ENCODE peak calls at places on chromosomes 3 and 15, in five cellular contexts. One of them, this sample, is unnamed.
A peak's percentile ranks its signal among the peaks of the same experiment; 100 is the strongest.

GRCh38 chr15:77021803-77022381 is 27.0 kb downstream of the PSTPIP1 start:
- DNase-seq in OCI-LY7: no peak
- DNase-seq in cardiac fibroblast: peak; percentile 75
- DNase-seq in CD4-positive, CD25-positive, alpha-beta regulatory T cell: no peak
- DNase-seq in CD8-positive, alpha-beta T cell: peak; percentile 41
- DNase-seq in this sample: peak; percentile 54

GRCh38 chr3:70245746-70246525 is 66.5 kb downstream of the MDFIC2 start:
- DNase-seq in OCI-LY7: no peak
- DNase-seq in cardiac fibroblast: no peak
- DNase-seq in CD4-positive, CD25-positive, alpha-beta regulatory T cell: no peak
- DNase-seq in CD8-positive, alpha-beta T cell: no peak
- DNase-seq in this sample: no peak

GRCh38 chr3:194804796-194805195 is 119.1 kb downstream of the FAM43A start:
- DNase-seq in OCI-LY7: no peak
- DNase-seq in cardiac fibroblast: no peak
- DNase-seq in CD4-positive, CD25-positive, alpha-beta regulatory T cell: no peak
- DNase-seq in CD8-positive, alpha-beta T cell: no peak
- DNase-seq in this sample: no peak

GRCh38 chr15:65722191-65722590 is 69.9 kb downstream of the DENND4A start:
- DNase-seq in OCI-LY7: no peak
- DNase-seq in cardiac fibroblast: no peak
- DNase-seq in CD4-positive, CD25-positive, alpha-beta regulatory T cell: no peak
- DNase-seq in CD8-positive, alpha-beta T cell: no peak
- DNase-seq in this sample: no peak

GRCh38 chr15:79539426-79539825 is 107.3 kb downstream of the MINAR1 start:
- DNase-seq in OCI-LY7: no peak
- DNase-seq in cardiac fibroblast: peak; percentile 4
- DNase-seq in CD4-positive, CD25-positive, alpha-beta regulatory T cell: no peak
- DNase-seq in CD8-positive, alpha-beta T cell: no peak
- DNase-seq in this sample: no peak

GRCh38 chr3:42190701-42191442 is 75.1 kb downstream of the CCK start:
- DNase-seq in OCI-LY7: peak; percentile 84
- DNase-seq in cardiac fibroblast: peak; percentile 77
- DNase-seq in CD4-positive, CD25-positive, alpha-beta regulatory T cell: peak; percentile 60
- DNase-seq in CD8-positive, alpha-beta T cell: peak; percentile 72
- DNase-seq in this sample: peak; percentile 56

GRCh38 chr3:182366746-182367145 is 426.6 kb upstream of the ATP11B start:
- DNase-seq in OCI-LY7: no peak
- DNase-seq in cardiac fibroblast: no peak
- DNase-seq in CD4-positive, CD25-positive, alpha-beta regulatory T cell: no peak
- DNase-seq in CD8-positive, alpha-beta T cell: no peak
- DNase-seq in this sample: no peak

GRCh38 chr15:57090460-57090859 is 172.0 kb downstream of the TCF12 start:
- DNase-seq in OCI-LY7: no peak
- DNase-seq in cardiac fibroblast: no peak
- DNase-seq in CD4-positive, CD25-positive, alpha-beta regulatory T cell: no peak
- DNase-seq in CD8-positive, alpha-beta T cell: no peak
- DNase-seq in this sample: no peak

GRCh38 chr3:100454684-100455083 is 37.7 kb upstream of the TMEM45A start:
- DNase-seq in OCI-LY7: no peak
- DNase-seq in cardiac fibroblast: no peak
- DNase-seq in CD4-positive, CD25-positive, alpha-beta regulatory T cell: no peak
- DNase-seq in CD8-positive, alpha-beta T cell: no peak
- DNase-seq in this sample: no peak

GRCh38 chr15:86855962-86856361 is 776.3 kb downstream of the AGBL1 start:
- DNase-seq in OCI-LY7: no peak
- DNase-seq in cardiac fibroblast: no peak
- DNase-seq in CD4-positive, CD25-positive, alpha-beta regulatory T cell: no peak
- DNase-seq in CD8-positive, alpha-beta T cell: no peak
- DNase-seq in this sample: no peak

GRCh38 chr15:69972436-69972835 is 125.3 kb downstream of the TLE3 start:
- DNase-seq in OCI-LY7: no peak
- DNase-seq in cardiac fibroblast: no peak
- DNase-seq in CD4-positive, CD25-positive, alpha-beta regulatory T cell: no peak
- DNase-seq in CD8-positive, alpha-beta T cell: no peak
- DNase-seq in this sample: no peak

GRCh38 chr3:175951047-175951694 is 1092.0 kb downstream of the NAALADL2 start:
- DNase-seq in OCI-LY7: no peak
- DNase-seq in cardiac fibroblast: peak; percentile 18
- DNase-seq in CD4-positive, CD25-positive, alpha-beta regulatory T cell: no peak
- DNase-seq in CD8-positive, alpha-beta T cell: no peak
- DNase-seq in this sample: no peak

GRCh38 chr15:88650556-88650955 is 11.7 kb downstream of the ISG20 start:
- DNase-seq in OCI-LY7: no peak
- DNase-seq in cardiac fibroblast: no peak
- DNase-seq in CD4-positive, CD25-positive, alpha-beta regulatory T cell: no peak
- DNase-seq in CD8-positive, alpha-beta T cell: peak; percentile 9
- DNase-seq in this sample: no peak

GRCh38 chr3:143433787-143434378 is 314.3 kb downstream of the CHST2 start:
- DNase-seq in OCI-LY7: peak; percentile 15
- DNase-seq in cardiac fibroblast: peak; percentile 46
- DNase-seq in CD4-positive, CD25-positive, alpha-beta regulatory T cell: no peak
- DNase-seq in CD8-positive, alpha-beta T cell: no peak
- DNase-seq in this sample: no peak

GRCh38 chr3:195595778-195596531 is 12.2 kb upstream of the APOD start:
- DNase-seq in OCI-LY7: no peak
- DNase-seq in cardiac fibroblast: no peak
- DNase-seq in CD4-positive, CD25-positive, alpha-beta regulatory T cell: no peak
- DNase-seq in CD8-positive, alpha-beta T cell: no peak
- DNase-seq in this sample: no peak

GRCh38 chr3:120634539-120634938 is 38.4 kb downstream of the NDUFB4 start:
- DNase-seq in OCI-LY7: no peak
- DNase-seq in cardiac fibroblast: no peak
- DNase-seq in CD4-positive, CD25-positive, alpha-beta regulatory T cell: no peak
- DNase-seq in CD8-positive, alpha-beta T cell: no peak
- DNase-seq in this sample: no peak

DNA sequence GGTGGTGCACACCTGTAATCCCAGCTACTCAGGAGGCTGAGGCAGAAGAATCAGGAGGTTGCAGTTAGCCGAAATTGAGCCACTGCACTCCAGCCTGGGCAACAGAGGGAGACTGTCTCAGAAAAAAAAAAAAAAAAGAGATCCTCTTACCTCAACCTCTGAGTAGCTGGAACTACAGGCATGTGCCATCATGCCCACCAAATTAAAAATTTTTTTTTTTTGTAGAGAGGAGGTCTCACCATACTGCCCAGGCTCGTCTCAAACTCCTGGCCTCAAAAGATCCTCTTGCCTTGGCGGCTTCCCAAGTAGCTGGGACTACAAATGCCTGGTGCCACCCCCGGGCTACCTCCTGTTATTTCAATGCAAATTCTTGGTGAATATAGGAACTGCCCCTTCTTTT is 1.5 kb downstream of the UMPS start:
- DNase-seq in OCI-LY7: no peak
- DNase-seq in cardiac fibroblast: no peak
- DNase-seq in CD4-positive, CD25-positive, alpha-beta regulatory T cell: no peak
- DNase-seq in CD8-positive, alpha-beta T cell: no peak
- DNase-seq in this sample: no peak
- H3K4me3 ChIP-seq in OCI-LY7: peak overlapping the region; percentile 90
- H3K4me3 ChIP-seq in cardiac fibroblast: no peak overlapping the region
- H3K4me3 ChIP-seq in CD4-positive, CD25-positive, alpha-beta regulatory T cell: no peak overlapping the region
- H3K4me3 ChIP-seq in CD8-positive, alpha-beta T cell: no peak overlapping the region
- H3K4me3 ChIP-seq in this sample: peak overlapping the region; percentile 83

DNA sequence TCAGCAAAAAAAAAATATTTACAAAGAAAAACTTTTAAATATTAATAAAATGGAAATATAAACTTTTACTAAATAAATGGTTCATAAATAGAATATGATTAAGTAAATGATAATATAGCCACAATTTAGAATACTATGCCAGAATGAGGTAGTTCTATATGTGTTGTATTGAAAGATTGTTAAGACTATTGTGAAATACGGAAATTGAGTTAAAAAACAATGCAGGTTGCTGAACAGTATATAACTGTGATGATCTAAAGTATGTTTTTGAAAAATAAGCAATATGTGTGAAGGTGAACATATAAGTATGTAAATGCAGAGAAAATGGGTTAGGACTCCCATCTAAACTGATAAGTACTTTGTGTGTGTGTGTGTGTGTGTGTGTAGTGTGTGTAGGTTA is 1.2 kb downstream of the ZNF35 start:
- DNase-seq in OCI-LY7: no peak
- DNase-seq in cardiac fibroblast: no peak
- DNase-seq in CD4-positive, CD25-positive, alpha-beta regulatory T cell: no peak
- DNase-seq in CD8-positive, alpha-beta T cell: no peak
- DNase-seq in this sample: no peak
- H3K4me3 ChIP-seq in OCI-LY7: no peak overlapping the region
- H3K4me3 ChIP-seq in cardiac fibroblast: peak overlapping the region; percentile 88
- H3K4me3 ChIP-seq in CD4-positive, CD25-positive, alpha-beta regulatory T cell: no peak overlapping the region
- H3K4me3 ChIP-seq in CD8-positive, alpha-beta T cell: no peak overlapping the region
- H3K4me3 ChIP-seq in this sample: no peak overlapping the region

GRCh38 chr3:111045564-111045963 is 26.1 kb upstream of the NECTIN3 start:
- DNase-seq in OCI-LY7: no peak
- DNase-seq in cardiac fibroblast: peak; percentile 43
- DNase-seq in CD4-positive, CD25-positive, alpha-beta regulatory T cell: no peak
- DNase-seq in CD8-positive, alpha-beta T cell: no peak
- DNase-seq in this sample: no peak
- H3K4me3 ChIP-seq in OCI-LY7: no peak overlapping the region
- H3K4me3 ChIP-seq in cardiac fibroblast: no peak overlapping the region
- H3K4me3 ChIP-seq in CD4-positive, CD25-positive, alpha-beta regulatory T cell: no peak overlapping the region
- H3K4me3 ChIP-seq in CD8-positive, alpha-beta T cell: no peak overlapping the region
- H3K4me3 ChIP-seq in this sample: no peak overlapping the region

GRCh38 chr15:92829875-92830274 is 70.2 kb upstream of the CHD2 start:
- DNase-seq in OCI-LY7: no peak
- DNase-seq in cardiac fibroblast: no peak
- DNase-seq in CD4-positive, CD25-positive, alpha-beta regulatory T cell: no peak
- DNase-seq in CD8-positive, alpha-beta T cell: no peak
- DNase-seq in this sample: no peak

GRCh38 chr15:92831459-92832229 is 68.5 kb upstream of the CHD2 start:
- DNase-seq in OCI-LY7: peak; percentile 100
- DNase-seq in cardiac fibroblast: peak; percentile 97
- DNase-seq in CD4-positive, CD25-positive, alpha-beta regulatory T cell: peak; percentile 84
- DNase-seq in CD8-positive, alpha-beta T cell: peak; percentile 90
- DNase-seq in this sample: peak; percentile 97

GRCh38 chr15:92832992-92833438 is 67.1 kb upstream of the CHD2 start:
- DNase-seq in OCI-LY7: peak; percentile 65
- DNase-seq in cardiac fibroblast: no peak
- DNase-seq in CD4-positive, CD25-positive, alpha-beta regulatory T cell: peak; percentile 15
- DNase-seq in CD8-positive, alpha-beta T cell: no peak
- DNase-seq in this sample: no peak

DNA sequence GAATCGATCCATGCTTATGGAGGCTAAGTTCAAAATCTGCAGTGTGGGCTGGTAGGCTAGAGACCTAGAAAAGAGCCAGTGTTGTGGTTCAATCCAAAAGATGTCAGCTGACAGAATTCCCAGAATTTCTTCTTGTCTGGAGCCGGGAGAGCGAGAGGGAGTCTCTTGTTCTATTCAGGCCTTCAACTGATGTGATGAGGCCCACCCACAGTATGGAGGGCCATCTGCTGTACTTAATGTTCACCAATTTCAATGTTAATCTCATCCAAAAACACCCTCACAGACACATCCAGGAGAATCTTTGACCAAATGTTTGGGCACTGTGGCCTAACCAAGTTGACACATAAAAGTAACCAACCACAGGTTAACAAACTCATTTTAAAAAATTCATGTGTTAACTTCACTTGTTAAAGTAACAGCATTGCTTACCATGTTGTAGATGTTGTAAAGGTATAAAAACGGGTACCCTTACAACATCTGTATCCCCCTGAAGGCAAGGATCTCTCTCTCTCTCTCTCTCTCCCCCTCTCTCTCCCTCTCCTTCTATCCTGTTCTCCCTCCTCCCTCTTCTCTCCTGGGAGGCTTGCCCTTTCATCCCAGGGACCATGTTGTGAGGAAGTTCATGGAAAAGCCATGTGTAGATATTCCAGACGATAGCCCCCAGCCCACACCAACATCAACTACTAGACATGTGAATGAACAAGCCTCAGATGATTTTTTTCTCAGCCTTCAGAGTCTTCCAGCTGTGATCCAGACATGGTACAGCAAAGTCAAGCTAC is 66.4 kb upstream of the CHD2 start:
- DNase-seq in OCI-LY7: no peak
- DNase-seq in cardiac fibroblast: no peak
- DNase-seq in CD4-positive, CD25-positive, alpha-beta regulatory T cell: no peak
- DNase-seq in CD8-positive, alpha-beta T cell: no peak
- DNase-seq in this sample: no peak
- H3K4me3 ChIP-seq in OCI-LY7: peak overlapping the region; percentile 62
- H3K4me3 ChIP-seq in cardiac fibroblast: no peak overlapping the region
- H3K4me3 ChIP-seq in CD4-positive, CD25-positive, alpha-beta regulatory T cell: no peak overlapping the region
- H3K4me3 ChIP-seq in CD8-positive, alpha-beta T cell: no peak overlapping the region
- H3K4me3 ChIP-seq in this sample: no peak overlapping the region

GRCh38 chr3:37241880-37242279 is 67.5 kb upstream of the LRRFIP2 start:
- DNase-seq in OCI-LY7: no peak
- DNase-seq in cardiac fibroblast: no peak
- DNase-seq in CD4-positive, CD25-positive, alpha-beta regulatory T cell: no peak
- DNase-seq in CD8-positive, alpha-beta T cell: no peak
- DNase-seq in this sample: no peak
- H3K4me3 ChIP-seq in OCI-LY7: no peak overlapping the region
- H3K4me3 ChIP-seq in cardiac fibroblast: no peak overlapping the region
- H3K4me3 ChIP-seq in CD4-positive, CD25-positive, alpha-beta regulatory T cell: no peak overlapping the region
- H3K4me3 ChIP-seq in CD8-positive, alpha-beta T cell: no peak overlapping the region
- H3K4me3 ChIP-seq in this sample: peak overlapping the region; percentile 97

GRCh38 chr3:71785594-71786472 is 885 bp upstream of the PROK2 start:
- DNase-seq in OCI-LY7: no peak
- DNase-seq in cardiac fibroblast: no peak
- DNase-seq in CD4-positive, CD25-positive, alpha-beta regulatory T cell: no peak
- DNase-seq in CD8-positive, alpha-beta T cell: no peak
- DNase-seq in this sample: no peak
- H3K4me3 ChIP-seq in OCI-LY7: no peak overlapping the region
- H3K4me3 ChIP-seq in cardiac fibroblast: no peak overlapping the region
- H3K4me3 ChIP-seq in CD4-positive, CD25-positive, alpha-beta regulatory T cell: no peak overlapping the region
- H3K4me3 ChIP-seq in CD8-positive, alpha-beta T cell: no peak overlapping the region
- H3K4me3 ChIP-seq in this sample: no peak overlapping the region

GRCh38 chr15:90593469-90594158 is 63.9 kb downstream of the CRTC3 start:
- DNase-seq in OCI-LY7: no peak
- DNase-seq in cardiac fibroblast: no peak
- DNase-seq in CD4-positive, CD25-positive, alpha-beta regulatory T cell: no peak
- DNase-seq in CD8-positive, alpha-beta T cell: no peak
- DNase-seq in this sample: no peak

GRCh38 chr15:90596943-90597342 is 67.2 kb downstream of the CRTC3 start:
- DNase-seq in OCI-LY7: peak; percentile 24
- DNase-seq in cardiac fibroblast: no peak
- DNase-seq in CD4-positive, CD25-positive, alpha-beta regulatory T cell: no peak
- DNase-seq in CD8-positive, alpha-beta T cell: no peak
- DNase-seq in this sample: no peak

GRCh38 chr15:90592144-90592887 is 62.6 kb downstream of the CRTC3 start:
- DNase-seq in OCI-LY7: no peak
- DNase-seq in cardiac fibroblast: peak; percentile 77
- DNase-seq in CD4-positive, CD25-positive, alpha-beta regulatory T cell: no peak
- DNase-seq in CD8-positive, alpha-beta T cell: no peak
- DNase-seq in this sample: no peak

GRCh38 chr15:90595760-90596155 is 66.0 kb downstream of the CRTC3 start:
- DNase-seq in OCI-LY7: peak; percentile 61
- DNase-seq in cardiac fibroblast: no peak
- DNase-seq in CD4-positive, CD25-positive, alpha-beta regulatory T cell: no peak
- DNase-seq in CD8-positive, alpha-beta T cell: no peak
- DNase-seq in this sample: no peak

GRCh38 chr15:90594297-90594696 is 64.6 kb downstream of the CRTC3 start:
- DNase-seq in OCI-LY7: peak; percentile 93
- DNase-seq in cardiac fibroblast: no peak
- DNase-seq in CD4-positive, CD25-positive, alpha-beta regulatory T cell: peak; percentile 86
- DNase-seq in CD8-positive, alpha-beta T cell: peak; percentile 91
- DNase-seq in this sample: peak; percentile 88
- H3K4me3 ChIP-seq in OCI-LY7: peak overlapping the region; percentile 47
- H3K4me3 ChIP-seq in cardiac fibroblast: no peak overlapping the region
- H3K4me3 ChIP-seq in CD4-positive, CD25-positive, alpha-beta regulatory T cell: peak overlapping the region; percentile 40
- H3K4me3 ChIP-seq in CD8-positive, alpha-beta T cell: peak overlapping the region; percentile 30
- H3K4me3 ChIP-seq in this sample: peak overlapping the region; percentile 38

GRCh38 chr3:18444597-18445420 is 19.7 kb upstream of the SATB1 start:
- DNase-seq in OCI-LY7: peak; percentile 60
- DNase-seq in cardiac fibroblast: peak; percentile 34
- DNase-seq in CD4-positive, CD25-positive, alpha-beta regulatory T cell: peak; percentile 77
- DNase-seq in CD8-positive, alpha-beta T cell: peak; percentile 71
- DNase-seq in this sample: peak; percentile 77
- H3K4me3 ChIP-seq in OCI-LY7: peak overlapping the region; percentile 51
- H3K4me3 ChIP-seq in cardiac fibroblast: peak overlapping the region; percentile 42
- H3K4me3 ChIP-seq in CD4-positive, CD25-positive, alpha-beta regulatory T cell: peak overlapping the region; percentile 80
- H3K4me3 ChIP-seq in CD8-positive, alpha-beta T cell: peak overlapping the region; percentile 91
- H3K4me3 ChIP-seq in this sample: peak overlapping the region; percentile 90

This sample was measured in Jurkat, Clone E6-1.